ENCODE peak calls at places on chromosomes 13 and 19, in five cellular contexts. One of them, this sample, is unnamed.

GRCh38 chr19:57803594-57804325 is 11.0 kb downstream of the ZNF552 start:
- DNase-seq in body of pancreas: no peak
- DNase-seq in upper lobe of right lung: peak
- DNase-seq in heart left ventricle: no peak
- DNase-seq in ascending aorta: no peak
- DNase-seq in this sample: no peak

GRCh38 chr19:44748426-44749254 is at the start of gene BCL3:
- DNase-seq in upper lobe of right lung: peak
- DNase-seq in body of pancreas: peak
- DNase-seq in heart left ventricle: peak
- DNase-seq in ascending aorta: no peak
- DNase-seq in this sample: no peak

GRCh38 chr13:99347911-99348451 is 40.8 kb upstream of the GPR183 start:
- DNase-seq in heart left ventricle: no peak
- DNase-seq in body of pancreas: no peak
- DNase-seq in ascending aorta: no peak
- DNase-seq in upper lobe of right lung: no peak
- DNase-seq in this sample: no peak

GRCh38 chr13:73602295-73602694 is 531.9 kb downstream of the KLF12 start:
- DNase-seq in upper lobe of right lung: no peak
- DNase-seq in body of pancreas: no peak
- DNase-seq in ascending aorta: no peak
- DNase-seq in heart left ventricle: no peak
- DNase-seq in this sample: no peak

GRCh38 chr19:36489920-36490415 is 607 bp upstream of the ZNF566 start:
- DNase-seq in heart left ventricle: peak
- DNase-seq in upper lobe of right lung: no peak
- DNase-seq in body of pancreas: peak
- DNase-seq in ascending aorta: peak
- DNase-seq in this sample: peak

GRCh38 chr19:18919895-18920204 is 335 bp downstream of the DDX49 start:
- DNase-seq in upper lobe of right lung: no peak
- DNase-seq in body of pancreas: no peak
- DNase-seq in heart left ventricle: no peak
- DNase-seq in ascending aorta: no peak
- DNase-seq in this sample: no peak

GRCh38 chr19:40279761-40280607 is 5.2 kb downstream of the AKT2 start:
- DNase-seq in ascending aorta: no peak
- DNase-seq in heart left ventricle: no peak
- DNase-seq in body of pancreas: no peak
- DNase-seq in upper lobe of right lung: no peak
- DNase-seq in this sample: no peak

GRCh38 chr19:11361037-11361770 is 6.0 kb downstream of the PLPPR2 start:
- DNase-seq in upper lobe of right lung: peak
- DNase-seq in body of pancreas: peak
- DNase-seq in heart left ventricle: no peak
- DNase-seq in ascending aorta: no peak
- DNase-seq in this sample: no peak

GRCh38 chr13:36395280-36395679 is 37.0 kb upstream of the CCNA1 start:
- DNase-seq in upper lobe of right lung: no peak
- DNase-seq in ascending aorta: no peak
- DNase-seq in body of pancreas: no peak
- DNase-seq in heart left ventricle: no peak
- DNase-seq in this sample: no peak

GRCh38 chr13:99356216-99357089 is 49.3 kb upstream of the GPR183 start:
- DNase-seq in ascending aorta: no peak
- DNase-seq in body of pancreas: no peak
- DNase-seq in upper lobe of right lung: no peak
- DNase-seq in heart left ventricle: no peak
- DNase-seq in this sample: no peak

GRCh38 chr19:51547397-51548212 is 16.1 kb upstream of the SIGLEC6 start:
- DNase-seq in body of pancreas: no peak
- DNase-seq in upper lobe of right lung: no peak
- DNase-seq in ascending aorta: no peak
- DNase-seq in heart left ventricle: no peak
- DNase-seq in this sample: no peak

GRCh38 chr13:112592647-112593046 is 4.7 kb upstream of the TUBGCP3 start:
- DNase-seq in upper lobe of right lung: no peak
- DNase-seq in ascending aorta: no peak
- DNase-seq in body of pancreas: peak
- DNase-seq in heart left ventricle: no peak
- DNase-seq in this sample: no peak

GRCh38 chr13:78102121-78102677 is 183.6 kb upstream of the EDNRB start:
- DNase-seq in ascending aorta: no peak
- DNase-seq in upper lobe of right lung: no peak
- DNase-seq in body of pancreas: peak
- DNase-seq in heart left ventricle: peak
- DNase-seq in this sample: no peak

GRCh38 chr19:926595-927043 is 784 bp downstream of the ARID3A start:
- DNase-seq in ascending aorta: no peak
- DNase-seq in upper lobe of right lung: peak
- DNase-seq in body of pancreas: no peak
- DNase-seq in heart left ventricle: no peak
- DNase-seq in this sample: no peak
- H3K27ac ChIP-seq in ascending aorta: peak
- H3K27ac ChIP-seq in upper lobe of right lung: peak
- H3K27ac ChIP-seq in body of pancreas: peak
- H3K27ac ChIP-seq in heart left ventricle: peak
- H3K27ac ChIP-seq in this sample: peak

GRCh38 chr13:31947105-31947504 is 84.5 kb upstream of the FRY start:
- DNase-seq in heart left ventricle: no peak
- DNase-seq in upper lobe of right lung: no peak
- DNase-seq in ascending aorta: no peak
- DNase-seq in body of pancreas: no peak
- DNase-seq in this sample: no peak
- TF ChIP-seq CTCF in heart left ventricle: no peak
- TF ChIP-seq CTCF in upper lobe of right lung: no peak
- TF ChIP-seq CTCF in ascending aorta: no peak
- TF ChIP-seq CTCF in body of pancreas: peak
- TF ChIP-seq CTCF in this sample: no peak

DNA sequence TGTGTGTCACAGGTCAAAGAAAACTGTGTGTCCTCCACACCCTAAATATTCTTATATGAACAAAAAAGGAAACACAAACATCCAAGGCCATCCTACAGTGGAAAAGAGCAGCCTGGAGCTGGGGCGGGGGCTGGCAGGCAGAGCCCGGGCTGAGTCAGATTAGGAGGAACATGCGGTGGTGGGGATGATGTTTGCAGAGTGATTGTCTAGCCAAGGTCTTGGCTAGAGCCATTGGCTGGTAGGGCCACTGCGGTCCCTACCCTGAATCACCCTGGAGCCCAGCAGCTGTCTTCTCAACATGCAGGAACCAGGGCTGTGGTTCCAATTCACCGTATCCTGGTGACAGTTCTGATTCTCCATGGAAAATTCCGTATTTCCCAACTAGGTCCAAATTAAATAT is 439.5 kb downstream of the FGF9 start:
- DNase-seq in heart left ventricle: no peak
- DNase-seq in ascending aorta: peak
- DNase-seq in body of pancreas: peak
- DNase-seq in upper lobe of right lung: no peak
- DNase-seq in this sample: peak
- H3K27ac ChIP-seq in heart left ventricle: no peak
- H3K27ac ChIP-seq in ascending aorta: peak
- H3K27ac ChIP-seq in body of pancreas: no peak
- H3K27ac ChIP-seq in upper lobe of right lung: no peak
- H3K27ac ChIP-seq in this sample: peak

GRCh38 chr13:30371649-30372265 is 50.5 kb upstream of the UBE2L5 start:
- DNase-seq in upper lobe of right lung: no peak
- DNase-seq in heart left ventricle: no peak
- DNase-seq in ascending aorta: no peak
- DNase-seq in body of pancreas: peak
- DNase-seq in this sample: no peak
- TF ChIP-seq CTCF in upper lobe of right lung: no peak
- TF ChIP-seq CTCF in heart left ventricle: no peak
- TF ChIP-seq CTCF in ascending aorta: no peak
- TF ChIP-seq CTCF in body of pancreas: no peak
- TF ChIP-seq CTCF in this sample: no peak